ENCODE peak calls at places on chromosomes 13 and 19, in nine cellular contexts. O, P, V, L, U, F, A, G and D are unnamed samples.

GRCh38 chr13:67094078-67094477 is 136.1 kb downstream of the PCDH9 start:
- DNase-seq in G (no peak), O (no peak), V (no peak), P (no peak), L (no peak), F (no peak), U (no peak), A (no peak), D (no peak)

GRCh38 chr13:42821437-42821836 is 40.1 kb downstream of the FAM216B start:
- DNase-seq in F (no peak), L (no peak), A (no peak), O (no peak), G (no peak), P (peak; percentile 36), U (no peak), V (no peak), D (no peak)

GRCh38 chr19:18519962-18520847 is 1.7 kb downstream of the ELL start:
- DNase-seq in A (peak; percentile 95), U (no peak), P (peak; percentile 84), V (peak; percentile 1), F (peak; percentile 41), L (no peak), G (peak; percentile 62), O (no peak), D (peak; percentile 85)

GRCh38 chr13:21420706-21421105 is 38.4 kb downstream of the ZDHHC20 start:
- DNase-seq in G (no peak), V (no peak), A (no peak), U (no peak), F (no peak), O (no peak), P (no peak), L (no peak), D (no peak)

GRCh38 chr13:113452942-113453901 is at the start of gene ADPRHL1:
- DNase-seq in F (peak; percentile 72), O (no peak), A (no peak), G (peak; percentile 80), P (no peak), V (no peak), L (no peak), U (no peak), D (no peak)

GRCh38 chr19:52660981-52661380 is 22.8 kb upstream of the ZNF83 start:
- DNase-seq in P (peak; percentile 60), U (no peak), A (no peak), G (no peak), F (no peak), O (no peak), L (no peak), V (no peak), D (no peak)

GRCh38 chr13:75421987-75422386 is 60.0 kb downstream of the TBC1D4 start:
- DNase-seq in G (no peak), V (no peak), U (no peak), L (no peak), F (no peak), P (no peak), O (no peak), A (no peak), D (no peak)

GRCh38 chr19:41328818-41329220 is 18.8 kb downstream of the CCDC97 start:
- DNase-seq in V (no peak), F (no peak), O (no peak), A (no peak), P (no peak), U (no peak), L (no peak), G (no peak), D (no peak)

GRCh38 chr19:2274937-2275535 is 6.9 kb downstream of the PEAK3 start:
- DNase-seq in V (no peak), F (peak; percentile 64), P (peak; percentile 80), U (no peak), G (peak; percentile 89), O (no peak), L (no peak), A (peak; percentile 91), D (peak; percentile 84)

GRCh38 chr19:37077615-37077928 is 661 bp upstream of the ZNF420 start:
- DNase-seq in V (no peak), U (no peak), O (no peak), G (no peak), F (no peak), L (no peak), P (no peak), A (no peak), D (no peak)